ENCODE peak calls at places on chromosomes 13 and 19, in seven cellular contexts. Y is mesendoderm, U is H9, I is IMR-90, H is H1, G is neuronal stem cell, R is trophoblast cell. B is an unnamed sample.

GRCh38 chr13:25659091-25659502 is 287.3 kb downstream of the ATP8A2 start:
- DNase-seq in H (no peak), G (no peak), Y (peak; percentile 33), I (no peak), U (no peak), R (no peak), B (no peak)

GRCh38 chr13:73548444-73548843 is 489.6 kb downstream of the KLF5 start:
- DNase-seq in I (no peak), R (no peak), Y (no peak), U (no peak), H (no peak), G (no peak), B (no peak)

GRCh38 chr13:30737511-30738342 is 2.4 kb downstream of the ALOX5AP start:
- DNase-seq in R (no peak), H (no peak), U (no peak), Y (no peak), G (no peak), I (no peak), B (no peak)

GRCh38 chr19:6065685-6066365 is 44.5 kb downstream of the RFX2 start:
- DNase-seq in R (peak; percentile 58), U (peak; percentile 45), Y (peak; percentile 91), H (no peak), G (no peak), I (peak; percentile 30), B (peak; percentile 89)

GRCh38 chr19:34365463-34366401 is 736 bp downstream of the GPI start:
- DNase-seq in Y (peak; percentile 51), U (peak; percentile 36), G (no peak), H (no peak), I (peak; percentile 32), R (no peak), B (peak; percentile 54)

GRCh38 chr13:99176309-99177276 is 24.1 kb upstream of the UBAC2 start:
- DNase-seq in G (peak; percentile 59), R (peak; percentile 68), U (peak; percentile 87), I (peak; percentile 43), H (peak; percentile 64), Y (peak; percentile 82), B (peak; percentile 57)

GRCh38 chr13:33610471-33611015 is 207.4 kb upstream of the RFC3 start:
- DNase-seq in R (no peak), H (peak; percentile 36), U (peak; percentile 84), G (peak; percentile 26), I (no peak), Y (peak; percentile 83), B (no peak)

GRCh38 chr19:17021328-17021727 is 5.3 kb downstream of the CPAMD8 start:
- DNase-seq in G (no peak), U (no peak), H (no peak), Y (no peak), I (no peak), R (no peak), B (no peak)

GRCh38 chr13:21673592-21674270 is 2.9 kb downstream of the FGF9 start:
- DNase-seq in U (peak; percentile 71), Y (peak; percentile 66), G (peak; percentile 72), R (no peak), H (no peak), I (peak; percentile 36), B (peak; percentile 32)

GRCh38 chr19:52638601-52639000 is 446 bp upstream of the ZNF83 start:
- DNase-seq in Y (peak; percentile 63), U (no peak), R (peak; percentile 54), I (peak; percentile 69), H (no peak), G (no peak), B (no peak)

GRCh38 chr19:1904385-1905070 is 671 bp upstream of the ADAT3 start:
- DNase-seq in R (peak; percentile 95), Y (peak; percentile 96), H (peak; percentile 75), U (peak; percentile 79), I (no peak), G (peak; percentile 56), B (peak; percentile 44)

GRCh38 chr13:24272452-24273161 is 36.8 kb upstream of the C1QTNF9 start:
- DNase-seq in R (no peak), Y (no peak), H (no peak), U (no peak), G (no peak), I (no peak), B (no peak)

GRCh38 chr19:38657633-38658222 is 10.3 kb downstream of the ACTN4 start:
- DNase-seq in H (no peak), R (peak; percentile 96), I (peak; percentile 89), U (no peak), Y (peak; percentile 92), G (no peak), B (peak; percentile 92)

GRCh38 chr13:52804202-52804641 is 44.2 kb downstream of the PCDH8 start:
- DNase-seq in U (no peak), G (no peak), I (no peak), Y (no peak), R (no peak), H (no peak), B (no peak)

GRCh38 chr13:80684525-80685017 is 343.6 kb upstream of the SPRY2 start:
- DNase-seq in I (no peak), H (no peak), Y (no peak), R (no peak), G (peak; percentile 0), U (no peak), B (no peak)

GRCh38 chr19:16640951-16641350 is 12.9 kb upstream of the MED26 start:
- DNase-seq in U (no peak), R (no peak), G (no peak), H (no peak), I (no peak), Y (no peak), B (no peak)

GRCh38 chr19:6551091-6551490 is 20.3 kb downstream of the TNFSF9 start:
- DNase-seq in Y (no peak), G (no peak), R (no peak), U (no peak), I (no peak), H (no peak), B (no peak)

GRCh38 chr13:72166102-72166660 is 299.2 kb upstream of the DACH1 start:
- DNase-seq in R (no peak), G (no peak), I (no peak), U (no peak), Y (no peak), H (no peak), B (peak; percentile 31)

GRCh38 chr13:99062593-99062992 is 84.7 kb upstream of the DOCK9 start:
- DNase-seq in R (no peak), U (no peak), G (no peak), Y (no peak), I (peak; percentile 30), H (no peak), B (no peak)

GRCh38 chr13:99265823-99266426 is 7.7 kb upstream of the GPR18 start:
- DNase-seq in H (no peak), G (no peak), U (no peak), I (peak; percentile 63), Y (peak; percentile 57), R (no peak), B (peak; percentile 66)

GRCh38 chr19:27884376-27884775 is 1328.6 kb downstream of the UQCRFS1 start:
- DNase-seq in R (no peak), H (no peak), Y (no peak), I (no peak), U (no peak), G (no peak), B (no peak)

GRCh38 chr19:45171211-45171623 is 6.8 kb downstream of the TRAPPC6A start:
- DNase-seq in H (no peak), G (no peak), R (no peak), U (no peak), I (no peak), Y (no peak), B (no peak)

GRCh38 chr19:50978772-50979390 is 4.8 kb downstream of the KLK7 start:
- DNase-seq in U (no peak), I (no peak), G (no peak), H (no peak), R (no peak), Y (no peak), B (no peak)

GRCh38 chr13:25330541-25330940 is 29.1 kb downstream of the NUP58 start:
- DNase-seq in H (no peak), R (no peak), Y (no peak), I (peak; percentile 28), U (no peak), G (no peak), B (peak; percentile 39)

GRCh38 chr13:40406405-40407138 is 259.9 kb downstream of the FOXO1 start:
- DNase-seq in G (no peak), U (no peak), I (peak; percentile 75), R (peak; percentile 43), H (no peak), Y (no peak), B (peak; percentile 66)

GRCh38 chr19:30512748-30513389 is 140.7 kb downstream of the ZNF536 start:
- DNase-seq in H (no peak), Y (no peak), G (no peak), U (no peak), I (no peak), R (no peak), B (no peak)
- H2AK5ac ChIP-seq in H (no peak overlapping the region), Y (no peak overlapping the region), G (no peak overlapping the region), U (no peak overlapping the region), I (no peak overlapping the region), R (no peak overlapping the region), B (no peak overlapping the region)

DNA sequence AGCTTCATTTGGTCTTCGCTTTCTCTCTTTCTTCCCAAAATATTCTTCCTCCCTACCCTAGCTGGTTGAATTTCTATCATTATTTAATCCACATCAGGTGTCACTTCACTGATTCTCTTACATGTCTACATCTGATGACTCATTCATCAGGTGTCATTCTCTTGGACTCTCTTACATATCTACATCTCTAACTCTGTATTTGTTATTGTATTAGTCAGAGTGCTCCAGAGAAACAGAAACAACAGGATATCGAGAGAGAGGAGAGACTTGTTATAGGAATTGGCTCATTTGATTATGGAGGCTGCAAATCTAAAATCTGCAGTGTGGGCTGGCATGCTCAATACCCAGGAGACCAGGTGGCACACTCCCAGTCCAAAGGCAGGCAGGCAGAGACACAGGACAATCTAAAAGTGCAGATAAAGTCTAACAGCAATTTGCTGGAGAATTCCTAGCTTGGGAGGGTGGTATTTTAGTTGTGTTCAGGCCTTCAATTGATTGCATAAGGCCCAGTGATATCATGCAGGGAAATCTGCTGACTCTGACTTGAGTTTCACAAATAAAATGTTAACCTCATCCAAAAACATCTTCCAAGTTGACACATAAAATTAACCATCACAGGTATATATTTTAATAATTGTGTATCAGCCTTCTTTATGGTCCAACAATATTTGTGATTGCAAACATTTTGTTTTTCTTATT is 541.4 kb upstream of the SLITRK5 start:
- DNase-seq in H (no peak), Y (peak; percentile 19), R (no peak), I (peak; percentile 47), U (no peak), G (no peak), B (peak; percentile 18)
- H2AK5ac ChIP-seq in H (no peak overlapping the region), Y (no peak overlapping the region), R (no peak overlapping the region), I (peak overlapping the region; percentile 14), U (no peak overlapping the region), G (no peak overlapping the region), B (no peak overlapping the region)

DNA sequence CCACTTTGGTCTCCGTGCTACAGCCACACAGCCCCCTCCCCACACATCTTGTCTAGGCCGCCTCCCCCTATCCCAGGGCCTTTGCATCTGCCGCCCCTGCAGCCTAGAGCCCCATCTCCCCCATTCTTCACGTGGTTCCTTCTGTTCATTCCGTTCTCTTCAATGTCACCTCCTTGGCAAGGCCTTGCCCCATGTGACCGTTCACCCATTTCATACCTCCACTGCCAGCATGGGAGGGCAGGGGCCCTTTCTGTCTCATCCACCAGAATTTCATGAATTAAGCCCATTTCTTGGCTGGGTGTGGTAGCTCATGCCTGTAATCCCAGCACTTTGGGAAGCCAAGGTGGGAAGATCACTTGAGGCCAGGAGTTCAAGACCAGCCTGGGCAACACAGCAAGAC is 15.7 kb upstream of the HNRNPM start:
- DNase-seq in R (no peak), U (no peak), H (no peak), I (no peak), G (no peak), Y (no peak), B (no peak)
- H2AK5ac ChIP-seq in R (no peak overlapping the region), U (no peak overlapping the region), H (no peak overlapping the region), I (no peak overlapping the region), G (no peak overlapping the region), Y (no peak overlapping the region), B (no peak overlapping the region)

GRCh38 chr19:443005-443404 is 17.8 kb downstream of the SHC2 start:
- DNase-seq in Y (no peak), G (no peak), R (no peak), H (no peak), I (no peak), U (no peak), B (no peak)
- H2AK5ac ChIP-seq in Y (no peak overlapping the region), G (no peak overlapping the region), R (no peak overlapping the region), H (no peak overlapping the region), I (no peak overlapping the region), U (no peak overlapping the region), B (no peak overlapping the region)